ENCODE peak calls at places on chromosomes 2 and 18, in seven cellular contexts. R, X, O, Z, M, W and U are unnamed samples.

GRCh38 chr2:177731384-177731783 is 338.8 kb downstream of the AGPS start:
- DNase-seq in M (peak; percentile 50), X (no peak), R (no peak), W (no peak), Z (no peak), O (no peak), U (no peak)

GRCh38 chr2:17879913-17880274 is 1.4 kb downstream of the KCNS3 start:
- DNase-seq in M (no peak), O (no peak), R (no peak), Z (no peak), X (no peak), W (no peak), U (no peak)

GRCh38 chr18:63290456-63291200 is 28.9 kb downstream of the BCL2 start:
- DNase-seq in X (no peak), O (peak; percentile 28), W (no peak), R (no peak), Z (no peak), M (no peak), U (no peak)

GRCh38 chr2:230925879-230926765 is 1.1 kb upstream of the GPR55 start:
- DNase-seq in M (no peak), Z (no peak), X (no peak), R (no peak), O (no peak), W (no peak), U (peak; percentile 58)

GRCh38 chr18:28961669-28962228 is 784.8 kb upstream of the CDH2 start:
- DNase-seq in W (peak; percentile 1), R (peak; percentile 9), O (no peak), Z (peak; percentile 36), X (peak; percentile 43), M (peak; percentile 72), U (peak; percentile 45)

GRCh38 chr2:20744366-20745335 is 77.7 kb downstream of the GDF7 start:
- DNase-seq in Z (no peak), O (no peak), W (no peak), R (no peak), M (no peak), X (no peak), U (no peak)

GRCh38 chr2:1997409-1997808 is 253.1 kb upstream of the PXDN start:
- DNase-seq in M (no peak), Z (no peak), W (no peak), R (no peak), O (no peak), X (no peak), U (peak; percentile 17)

GRCh38 chr2:183543731-183544130 is 419.5 kb downstream of the NUP35 start:
- DNase-seq in X (no peak), O (no peak), Z (no peak), R (no peak), W (no peak), M (no peak), U (no peak)

GRCh38 chr2:56118474-56118873 is 65.3 kb upstream of the CCDC85A start:
- DNase-seq in R (no peak), W (no peak), M (no peak), Z (no peak), O (no peak), X (no peak), U (no peak)

GRCh38 chr2:212107014-212107413 is 431.6 kb downstream of the ERBB4 start:
- DNase-seq in M (no peak), R (no peak), Z (no peak), O (no peak), W (no peak), X (no peak), U (no peak)

GRCh38 chr2:21820271-21820670 is 696.5 kb downstream of the TDRD15 start:
- DNase-seq in R (no peak), Z (no peak), W (no peak), M (no peak), O (no peak), X (no peak), U (no peak)

GRCh38 chr2:4174796-4175195 is 471.4 kb downstream of the DCDC2C start:
- DNase-seq in Z (no peak), O (no peak), X (no peak), R (no peak), W (no peak), M (peak; percentile 23), U (no peak)

GRCh38 chr18:79988925-79989361 is 580 bp upstream of the TXNL4A start:
- DNase-seq in R (peak; percentile 50), M (peak; percentile 50), O (peak; percentile 65), W (no peak), Z (peak; percentile 65), X (no peak), U (no peak)

GRCh38 chr18:52451252-52451651 is 111.3 kb downstream of the DCC start:
- DNase-seq in O (no peak), R (no peak), X (no peak), M (peak; percentile 87), W (no peak), Z (no peak), U (no peak)

GRCh38 chr18:10559566-10560456 is 34.0 kb downstream of the NAPG start:
- DNase-seq in R (no peak), Z (no peak), W (no peak), O (no peak), X (peak; percentile 33), M (peak; percentile 30), U (no peak)

GRCh38 chr2:171505374-171505773 is 16.9 kb upstream of the CYBRD1 start:
- DNase-seq in Z (peak; percentile 43), X (no peak), O (no peak), M (no peak), R (peak; percentile 15), W (no peak), U (no peak)

GRCh38 chr18:5393779-5394178 is 98.3 kb upstream of the ZBTB14 start:
- DNase-seq in W (peak; percentile 15), X (no peak), M (no peak), O (no peak), R (no peak), Z (peak; percentile 2), U (no peak)

DNA sequence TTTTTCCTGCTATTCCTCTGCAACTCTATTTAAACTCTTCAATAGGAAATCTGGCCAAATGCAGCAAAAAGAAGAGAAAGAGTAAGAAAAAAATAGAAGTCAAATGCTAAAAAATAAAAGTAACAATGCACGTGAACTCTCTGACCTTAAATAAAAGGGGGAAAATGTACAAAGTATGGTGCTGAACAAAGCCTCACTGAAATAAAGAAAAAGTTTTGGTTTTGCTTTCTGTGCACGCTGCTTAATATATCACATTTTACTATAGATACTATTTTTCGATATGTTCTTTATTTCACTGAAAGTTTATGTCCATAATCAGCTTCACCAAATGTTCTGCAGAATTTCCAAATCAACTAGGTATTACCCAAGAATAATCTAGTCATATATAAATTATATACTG is 396.3 kb downstream of the CBLN2 start:
- DNase-seq in W (no peak), X (no peak), Z (no peak), M (no peak), O (no peak), R (no peak), U (no peak)
- TF ChIP-seq CTCF in W (no peak), X (no peak), Z (no peak), M (no peak), O (no peak), R (no peak), U (no peak)

GRCh38 chr18:65725421-65726050 is 25.3 kb upstream of the CDH7 start:
- DNase-seq in M (peak; percentile 51), R (no peak), X (no peak), Z (peak; percentile 0), W (no peak), O (no peak), U (no peak)
- TF ChIP-seq CTCF in M (peak; percentile 60), R (no peak), X (no peak), Z (no peak), W (no peak), O (peak; percentile 47), U (no peak)

DNA sequence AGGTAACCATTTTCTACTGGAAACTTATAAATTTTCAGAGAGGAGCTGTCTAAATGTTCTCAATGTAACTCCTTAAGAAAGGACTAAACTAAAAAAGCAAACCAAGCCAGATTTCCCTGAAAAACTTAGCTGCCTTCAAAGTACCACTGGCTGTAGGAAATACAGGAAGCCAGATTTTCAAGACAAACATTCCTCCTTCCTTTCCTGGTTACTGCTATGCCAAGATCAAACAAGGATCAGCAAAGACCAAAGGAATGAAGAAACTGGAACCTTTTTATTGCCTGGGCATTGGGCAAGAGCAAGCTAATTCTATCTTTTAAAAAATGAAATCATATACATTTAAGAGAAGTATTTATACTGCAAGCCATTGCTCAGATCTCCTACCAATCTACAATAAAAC is 212.7 kb downstream of the DYM start:
- DNase-seq in X (peak; percentile 72), M (no peak), R (peak; percentile 14), O (no peak), Z (peak; percentile 48), W (no peak), U (no peak)
- TF ChIP-seq CTCF in X (no peak), M (no peak), R (no peak), O (no peak), Z (no peak), W (no peak), U (no peak)

DNA sequence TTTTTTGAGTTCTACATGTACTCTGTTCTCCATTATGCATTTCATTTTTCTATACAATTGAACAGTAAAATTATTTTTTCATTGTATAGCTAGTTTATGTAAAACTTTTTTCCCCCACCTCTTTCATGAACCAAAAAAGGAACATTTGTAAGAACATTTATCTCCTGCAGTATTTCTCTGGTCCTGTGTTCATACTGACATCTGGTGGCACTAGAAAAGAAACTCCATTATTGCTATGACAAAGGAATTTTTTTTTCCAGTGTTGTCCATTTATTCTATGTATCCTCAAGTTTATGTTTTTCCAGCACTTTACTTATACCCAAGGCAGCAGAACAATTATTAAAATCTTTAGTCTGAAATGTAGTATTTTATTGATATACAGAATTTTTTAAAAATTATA is 27.4 kb upstream of the CHAC2 start:
- DNase-seq in X (peak; percentile 42), Z (peak; percentile 66), O (no peak), W (peak; percentile 11), R (peak; percentile 40), M (peak; percentile 50), U (no peak)
- TF ChIP-seq CTCF in X (peak; percentile 15), Z (peak; percentile 49), O (peak; percentile 52), W (peak; percentile 59), R (peak; percentile 80), M (peak; percentile 59), U (no peak)

DNA sequence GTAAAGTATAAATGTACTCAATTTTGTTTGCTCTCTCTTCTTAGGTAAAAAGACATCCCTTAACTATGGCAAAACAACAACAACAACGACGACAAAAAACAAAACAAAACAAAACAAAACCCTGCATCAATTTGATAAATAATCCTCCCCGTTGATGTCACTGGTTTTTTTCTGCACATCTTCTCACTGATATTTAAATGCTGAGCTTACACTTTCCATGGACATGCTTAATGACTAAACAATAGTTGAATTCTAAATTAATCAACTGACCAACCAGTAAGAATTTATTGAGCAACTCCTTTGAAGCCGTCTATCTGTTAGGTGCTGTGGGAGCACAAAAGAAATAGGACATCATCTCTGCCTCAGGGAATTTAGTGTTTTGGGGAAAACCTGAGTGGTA is 20.2 kb upstream of the POLE4 start:
- DNase-seq in X (no peak), W (no peak), O (no peak), R (no peak), M (no peak), Z (no peak), U (no peak)
- TF ChIP-seq CTCF in X (no peak), W (no peak), O (no peak), R (no peak), M (no peak), Z (no peak), U (no peak)